ENCODE peak calls at places on chromosome 2, in six cellular contexts. D, Z, Y, I, E and K are unnamed samples.
A peak's percentile ranks its signal among the peaks of the same experiment; 100 is the strongest.

GRCh38 chr2:54629914-54630609 is 93.4 kb upstream of the EML6 start:
- DNase-seq in D (no peak), Z (peak; percentile 86), Y (peak; percentile 96), I (peak; percentile 78), E (no peak), K (peak; percentile 66)

GRCh38 chr2:85853499-85854165 is 35.2 kb downstream of the ST3GAL5 start:
- DNase-seq in D (no peak), Z (no peak), Y (no peak), I (no peak), E (no peak), K (no peak)

GRCh38 chr2:43424262-43425207 is 171.3 kb downstream of the THADA start:
- DNase-seq in D (no peak), Z (no peak), Y (no peak), I (peak; percentile 90), E (no peak), K (peak; percentile 80)

GRCh38 chr2:22912398-22912797 is 472.6 kb upstream of the KLHL29 start:
- DNase-seq in D (no peak), Z (no peak), Y (no peak), I (no peak), E (no peak), K (no peak)

GRCh38 chr2:227973241-227973640 is 101.8 kb downstream of the DAW1 start:
- DNase-seq in D (no peak), Z (no peak), Y (no peak), I (no peak), E (no peak), K (no peak)

GRCh38 chr2:238459081-238459629 is 32.4 kb downstream of the ASB1 start:
- DNase-seq in D (peak; percentile 36), Z (peak; percentile 84), Y (peak; percentile 71), I (peak; percentile 99), E (no peak), K (peak; percentile 89)

GRCh38 chr2:37656512-37657423 is 14.7 kb downstream of the CDC42EP3 start:
- DNase-seq in D (no peak), Z (no peak), Y (no peak), I (no peak), E (no peak), K (no peak)

GRCh38 chr2:150125708-150126107 is 361.8 kb downstream of the RND3 start:
- DNase-seq in D (no peak), Z (no peak), Y (peak; percentile 28), I (peak; percentile 89), E (no peak), K (peak; percentile 95)

GRCh38 chr2:212686285-212686895 is 147.8 kb upstream of the ERBB4 start:
- DNase-seq in D (peak; percentile 26), Z (peak; percentile 51), Y (peak; percentile 67), I (peak; percentile 73), E (peak; percentile 68), K (peak; percentile 62)

GRCh38 chr2:147204102-147204501 is 640.7 kb upstream of the ACVR2A start:
- DNase-seq in D (no peak), Z (no peak), Y (no peak), I (peak; percentile 75), E (no peak), K (peak; percentile 91)

GRCh38 chr2:169091761-169092523 is 22.6 kb downstream of the DHRS9 start:
- DNase-seq in D (peak; percentile 69), Z (no peak), Y (peak; percentile 48), I (peak; percentile 86), E (no peak), K (peak; percentile 5)

GRCh38 chr2:172834881-172835280 is 99.2 kb downstream of the RAPGEF4 start:
- DNase-seq in D (no peak), Z (no peak), Y (no peak), I (no peak), E (peak; percentile 55), K (no peak)

GRCh38 chr2:236674646-236675045 is 105.0 kb downstream of the ACKR3 start:
- DNase-seq in D (no peak), Z (no peak), Y (no peak), I (no peak), E (no peak), K (no peak)

GRCh38 chr2:195574305-195574704 is 82.7 kb upstream of the SLC39A10 start:
- DNase-seq in D (no peak), Z (no peak), Y (no peak), I (no peak), E (no peak), K (no peak)

GRCh38 chr2:23412556-23413155 is 27.7 kb downstream of the KLHL29 start:
- DNase-seq in D (no peak), Z (no peak), Y (no peak), I (peak; percentile 76), E (no peak), K (peak; percentile 79)

GRCh38 chr2:163604941-163605555 is 130.8 kb downstream of the FIGN start:
- DNase-seq in D (no peak), Z (no peak), Y (no peak), I (peak; percentile 58), E (no peak), K (peak; percentile 65)

GRCh38 chr2:149313512-149313972 is 16.8 kb upstream of the LYPD6 start:
- DNase-seq in D (no peak), Z (no peak), Y (peak; percentile 48), I (peak; percentile 36), E (peak; percentile 54), K (peak; percentile 20)

GRCh38 chr2:279366-279765 is 8.5 kb downstream of the ALKAL2 start:
- DNase-seq in D (no peak), Z (no peak), Y (no peak), I (no peak), E (no peak), K (no peak)

GRCh38 chr2:241391892-241392665 is 36.0 kb downstream of the FARP2 start:
- DNase-seq in D (no peak), Z (no peak), Y (peak; percentile 78), I (peak; percentile 41), E (peak; percentile 40), K (peak; percentile 74)

GRCh38 chr2:237421542-237422047 is 7.6 kb upstream of the COL6A3 start:
- DNase-seq in D (peak; percentile 42), Z (peak; percentile 92), Y (peak; percentile 67), I (peak; percentile 90), E (peak; percentile 65), K (peak; percentile 80)

GRCh38 chr2:88880441-88880953 is 189.0 kb downstream of the RPIA start:
- DNase-seq in D (peak; percentile 28), Z (no peak), Y (peak; percentile 62), I (peak; percentile 57), E (peak; percentile 62), K (peak; percentile 44)

GRCh38 chr2:7203056-7203467 is 285.9 kb downstream of the RNF144A start:
- DNase-seq in D (no peak), Z (no peak), Y (peak; percentile 63), I (peak; percentile 68), E (peak; percentile 77), K (peak; percentile 84)

GRCh38 chr2:133986881-133987793 is 266.7 kb upstream of the MGAT5 start:
- DNase-seq in D (no peak), Z (no peak), Y (no peak), I (no peak), E (no peak), K (no peak)

DNA sequence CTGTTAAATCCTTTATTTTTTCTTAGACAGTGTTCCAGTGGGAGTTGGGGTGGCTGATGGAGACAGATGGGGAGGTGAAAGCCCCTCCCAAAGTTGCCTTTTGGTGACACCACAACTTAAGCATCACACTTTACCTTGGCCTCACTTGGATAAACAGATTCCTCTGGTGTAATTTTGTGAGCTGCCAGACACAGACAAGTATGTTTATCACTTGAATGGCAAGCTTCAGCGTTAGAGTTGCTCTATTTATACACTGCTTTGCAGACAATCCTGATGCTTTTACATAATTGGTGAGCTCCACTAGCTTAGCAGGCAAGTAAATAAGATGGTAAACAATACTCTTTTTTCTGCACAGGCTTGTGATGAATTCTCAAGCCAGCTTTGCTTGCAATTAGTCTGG is 226.2 kb downstream of the SLC8A1 start:
- DNase-seq in D (no peak), Z (no peak), Y (no peak), I (no peak), E (no peak), K (no peak)
- TF ChIP-seq CTCF in D (no peak), Z (no peak), Y (no peak), I (no peak), E (no peak), K (no peak)

DNA sequence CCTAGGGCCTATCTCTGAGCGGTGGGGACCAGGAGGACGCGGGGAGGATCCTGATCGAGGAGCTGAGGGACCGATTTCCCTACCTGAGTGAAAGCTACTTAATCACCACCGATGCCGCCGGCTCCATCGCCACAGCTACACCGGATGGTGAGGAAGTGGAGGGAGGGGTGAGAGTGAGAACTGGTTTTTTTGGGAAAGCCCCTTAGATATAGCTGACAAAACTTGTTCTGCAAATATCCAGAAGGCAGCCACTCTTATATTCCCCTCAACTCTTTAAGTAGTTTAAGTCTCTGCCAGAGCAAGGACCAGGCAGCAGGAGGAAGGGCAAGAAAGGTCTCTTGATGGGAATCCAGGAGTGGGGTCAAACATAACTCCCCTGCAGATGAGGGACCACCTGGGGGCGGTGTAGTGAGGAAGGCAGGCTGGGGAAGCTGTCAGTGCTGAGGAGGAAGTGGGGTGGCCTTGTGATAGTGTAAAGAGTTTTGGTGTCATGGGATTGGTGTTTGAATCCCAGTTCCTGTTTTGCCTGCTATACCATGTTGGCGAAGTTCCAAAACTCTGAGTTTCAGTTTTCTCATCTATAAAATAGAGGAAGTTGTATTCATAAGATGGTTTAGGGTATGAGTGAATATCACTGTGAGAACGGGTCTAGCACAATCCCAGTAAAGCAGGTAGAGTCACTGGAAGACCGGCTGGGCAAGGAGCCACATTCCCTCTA is 3.4 kb downstream of the NAGK start:
- DNase-seq in D (no peak), Z (no peak), Y (peak; percentile 54), I (no peak), E (no peak), K (no peak)
- H3K4me3 ChIP-seq in D (no peak overlapping the region), Z (no peak overlapping the region), Y (no peak overlapping the region), I (no peak overlapping the region), E (no peak overlapping the region), K (no peak overlapping the region)

DNA sequence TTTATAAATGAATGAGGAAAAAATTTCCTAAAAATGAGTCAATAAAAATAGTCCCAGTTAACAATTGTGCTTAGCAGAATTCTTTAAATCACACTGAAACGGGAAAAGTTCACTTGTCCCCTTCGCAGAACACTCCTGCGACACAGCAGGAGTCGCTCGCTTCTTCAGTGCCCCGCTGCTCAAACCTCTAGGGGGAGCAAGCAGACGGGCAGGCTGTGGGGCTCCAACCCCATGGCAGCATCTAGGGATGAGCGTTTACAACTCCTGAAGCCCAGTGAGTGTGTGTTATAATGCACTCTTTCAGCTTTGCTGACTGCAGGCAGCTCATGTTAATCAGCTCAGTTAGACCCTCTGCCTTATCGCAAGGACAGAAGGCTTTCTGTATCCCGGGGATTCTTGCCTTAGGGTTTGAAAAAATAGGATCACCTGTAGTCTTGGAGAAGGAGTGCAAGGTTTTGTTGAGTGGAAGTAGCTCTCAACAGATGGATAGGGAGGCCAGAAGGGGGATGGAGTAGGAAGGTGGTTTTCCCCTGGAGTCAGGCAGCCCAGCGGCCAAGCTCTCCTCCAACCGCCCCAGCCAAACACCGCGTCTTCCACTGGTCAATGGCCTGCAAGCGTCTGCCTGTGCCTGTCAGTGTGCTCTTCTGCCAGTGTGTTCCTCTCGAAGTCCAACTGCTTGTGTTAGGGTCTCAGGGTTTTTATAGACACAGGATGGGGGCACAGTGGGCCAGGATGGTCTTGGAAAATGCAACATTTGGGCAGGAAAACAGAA is 1977.7 kb upstream of the LRRTM1 start:
- DNase-seq in D (no peak), Z (no peak), Y (no peak), I (no peak), E (peak; percentile 2), K (no peak)
- TF ChIP-seq CTCF in D (no peak), Z (no peak), Y (no peak), I (no peak), E (no peak), K (no peak)

GRCh38 chr2:64607381-64607780 is 46.3 kb downstream of the SERTAD2 start:
- DNase-seq in D (no peak), Z (no peak), Y (no peak), I (no peak), E (no peak), K (no peak)
- H3K4me3 ChIP-seq in D (no peak overlapping the region), Z (peak overlapping the region; percentile 47), Y (no peak overlapping the region), I (no peak overlapping the region), E (no peak overlapping the region), K (no peak overlapping the region)